ENCODE peak calls at places on chromosomes 6 and 20, in six cellular contexts. C is GM12878, M is SK-N-SH, B is HCT116, N is K562, Z is HepG2. D is an unnamed sample.

GRCh38 chr6:165055231-165055630 is 254.2 kb downstream of the C6orf118 start:
- DNase-seq in C (no peak), M (no peak), B (no peak), N (no peak), Z (no peak), D (no peak)

GRCh38 chr6:132651062-132651461 is 7.9 kb downstream of the TAAR1 start:
- DNase-seq in C (no peak), M (no peak), B (no peak), N (no peak), Z (no peak), D (no peak)

GRCh38 chr6:117456998-117457397 is 25.5 kb upstream of the DCBLD1 start:
- DNase-seq in C (no peak), M (no peak), B (no peak), N (no peak), Z (no peak), D (no peak)

GRCh38 chr6:30744054-30744805 is at the start of gene IER3:
- DNase-seq in C (no peak), M (no peak), B (peak; percentile 96), N (peak; percentile 86), Z (peak; percentile 89), D (peak; percentile 96)

GRCh38 chr6:97068211-97068610 is 143.7 kb downstream of the KLHL32 start:
- DNase-seq in C (no peak), M (peak; percentile 22), B (peak; percentile 12), N (peak; percentile 11), Z (peak; percentile 3), D (peak; percentile 9)

GRCh38 chr6:7899889-7900213 is 10.7 kb downstream of the TXNDC5 start:
- DNase-seq in C (no peak), M (no peak), B (no peak), N (no peak), Z (no peak), D (no peak)

GRCh38 chr20:9514461-9515210 is at the start of gene LAMP5:
- DNase-seq in C (no peak), M (peak; percentile 82), B (no peak), N (no peak), Z (no peak), D (peak; percentile 51)

GRCh38 chr20:50040432-50041237 is 57.9 kb downstream of the SNAI1 start:
- DNase-seq in C (no peak), M (no peak), B (no peak), N (no peak), Z (no peak), D (no peak)

GRCh38 chr6:32188381-32189081 is 1.5 kb downstream of the PBX2 start:
- DNase-seq in C (no peak), M (no peak), B (no peak), N (no peak), Z (no peak), D (no peak)

GRCh38 chr6:25971187-25971811 is 8.7 kb downstream of the TRIM38 start:
- DNase-seq in C (no peak), M (no peak), B (peak; percentile 73), N (peak; percentile 63), Z (peak; percentile 29), D (peak; percentile 52)

GRCh38 chr6:9514146-9514545 is 900.7 kb downstream of the TFAP2A start:
- DNase-seq in C (no peak), M (no peak), B (no peak), N (no peak), Z (no peak), D (no peak)

GRCh38 chr6:66396145-66396544 is 689.1 kb upstream of the EYS start:
- DNase-seq in C (no peak), M (no peak), B (no peak), N (no peak), Z (no peak), D (no peak)

GRCh38 chr6:110415297-110415916 is at the start of gene DDO:
- DNase-seq in C (no peak), M (no peak), B (no peak), N (no peak), Z (peak; percentile 86), D (peak; percentile 84)

GRCh38 chr20:16714765-16715164 is 15.1 kb upstream of the SNRPB2 start:
- DNase-seq in C (no peak), M (no peak), B (no peak), N (no peak), Z (no peak), D (no peak)

GRCh38 chr20:4673371-4674001 is 48.2 kb upstream of the PRND start:
- DNase-seq in C (no peak), M (no peak), B (no peak), N (peak; percentile 64), Z (no peak), D (no peak)

GRCh38 chr20:33909331-33909921 is 84.3 kb upstream of the RALY start:
- DNase-seq in C (no peak), M (no peak), B (peak; percentile 12), N (no peak), Z (peak; percentile 99), D (no peak)

GRCh38 chr6:107187630-107188029 is 72.3 kb upstream of the BEND3 start:
- DNase-seq in C (no peak), M (no peak), B (no peak), N (no peak), Z (no peak), D (no peak)

GRCh38 chr6:107180114-107180513 is 64.8 kb upstream of the BEND3 start:
- DNase-seq in C (no peak), M (peak; percentile 47), B (no peak), N (no peak), Z (no peak), D (no peak)

GRCh38 chr6:107186047-107186446 is 70.7 kb upstream of the BEND3 start:
- DNase-seq in C (no peak), M (peak; percentile 47), B (no peak), N (no peak), Z (no peak), D (no peak)

GRCh38 chr6:107185570-107185969 is 70.3 kb upstream of the BEND3 start:
- DNase-seq in C (no peak), M (peak; percentile 41), B (no peak), N (no peak), Z (peak; percentile 29), D (peak; percentile 48)
- TF ChIP-seq JUND in C (no peak), M (no peak), B (no peak), N (no peak), Z (no peak), D (no peak)

GRCh38 chr6:163790296-163790840 is 375.9 kb downstream of the QKI start:
- DNase-seq in C (no peak), M (no peak), B (no peak), N (no peak), Z (no peak), D (no peak)
- TF ChIP-seq JUND in C (no peak), M (no peak), B (no peak), N (no peak), Z (no peak), D (no peak)

GRCh38 chr20:13857304-13857703 is 72.5 kb downstream of the NDUFAF5 start:
- DNase-seq in C (no peak), M (no peak), B (no peak), N (no peak), Z (no peak), D (peak; percentile 44)

GRCh38 chr20:13855613-13856012 is 70.8 kb downstream of the NDUFAF5 start:
- DNase-seq in C (no peak), M (no peak), B (no peak), N (no peak), Z (no peak), D (no peak)

GRCh38 chr20:13858496-13859270 is 73.9 kb downstream of the NDUFAF5 start:
- DNase-seq in C (no peak), M (no peak), B (no peak), N (no peak), Z (no peak), D (no peak)

GRCh38 chr20:13857961-13858360 is 73.1 kb downstream of the NDUFAF5 start:
- DNase-seq in C (no peak), M (no peak), B (no peak), N (no peak), Z (no peak), D (no peak)

GRCh38 chr20:13856356-13856755 is 71.5 kb downstream of the NDUFAF5 start:
- DNase-seq in C (no peak), M (no peak), B (no peak), N (no peak), Z (no peak), D (no peak)
- TF ChIP-seq JUND in C (no peak), M (no peak), B (no peak), N (no peak), Z (no peak), D (no peak)

DNA sequence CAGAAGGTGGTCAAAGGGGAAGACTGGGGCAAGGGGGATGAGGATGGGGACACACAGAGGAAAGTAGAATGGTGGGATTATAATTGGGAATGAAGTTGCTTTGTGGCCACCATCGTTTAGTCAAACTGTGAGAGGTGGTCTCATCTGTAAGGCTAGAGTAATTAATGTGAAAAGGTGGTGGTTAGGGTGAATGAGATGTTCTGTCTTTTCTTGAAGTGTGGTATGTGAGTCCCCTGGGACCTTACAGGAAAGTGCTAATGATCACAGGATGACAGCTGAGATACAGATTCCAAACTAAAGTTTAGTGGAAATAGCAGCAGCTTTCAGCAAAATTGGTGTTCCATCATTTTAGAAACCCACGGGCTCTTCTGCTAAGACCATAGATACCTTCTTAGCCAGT is 10.7 kb downstream of the ZFAND3 start:
- DNase-seq in C (no peak), M (no peak), B (no peak), N (no peak), Z (no peak), D (no peak)
- TF ChIP-seq JUND in C (peak; percentile 31), M (no peak), B (no peak), N (no peak), Z (no peak), D (no peak)

GRCh38 chr20:2348336-2348735 is 32.4 kb upstream of the TGM6 start:
- DNase-seq in C (no peak), M (no peak), B (no peak), N (no peak), Z (no peak), D (no peak)

GRCh38 chr20:2350606-2351005 is 30.1 kb upstream of the TGM6 start:
- DNase-seq in C (no peak), M (no peak), B (no peak), N (no peak), Z (no peak), D (no peak)

GRCh38 chr20:2353231-2353630 is 27.5 kb upstream of the TGM6 start:
- DNase-seq in C (no peak), M (no peak), B (no peak), N (no peak), Z (no peak), D (no peak)

GRCh38 chr20:2349801-2350200 is 30.9 kb upstream of the TGM6 start:
- DNase-seq in C (no peak), M (no peak), B (no peak), N (no peak), Z (peak; percentile 39), D (no peak)
- TF ChIP-seq JUND in C (no peak), M (no peak), B (no peak), N (no peak), Z (no peak), D (no peak)

GRCh38 chr6:3119040-3119723 is 671 bp downstream of the BPHL start:
- DNase-seq in C (no peak), M (no peak), B (no peak), N (no peak), Z (peak; percentile 84), D (no peak)
- TF ChIP-seq JUND in C (no peak), M (no peak), B (no peak), N (no peak), Z (no peak), D (no peak)